ENCODE peak calls at places on chromosomes 2 and 18, in six cellular contexts. One of them, this sample, is unnamed.

GRCh38 chr18:36352384-36352783 is 54.9 kb downstream of the FHOD3 start:
- DNase-seq in colonic mucosa: no peak
- DNase-seq in brain microvascular endothelial cell: peak; percentile 90
- DNase-seq in fibroblast of the aortic adventitia: peak; percentile 89
- DNase-seq in CD8-positive, alpha-beta memory T cell: no peak
- DNase-seq in fibroblast of lung: peak; percentile 96
- DNase-seq in this sample: peak; percentile 96

GRCh38 chr2:197145471-197146056 is 165.0 kb downstream of the ANKRD44 start:
- DNase-seq in colonic mucosa: no peak
- DNase-seq in brain microvascular endothelial cell: no peak
- DNase-seq in fibroblast of the aortic adventitia: no peak
- DNase-seq in CD8-positive, alpha-beta memory T cell: no peak
- DNase-seq in fibroblast of lung: no peak
- DNase-seq in this sample: no peak

GRCh38 chr2:16148632-16149348 is 208.4 kb downstream of the MYCN start:
- DNase-seq in colonic mucosa: no peak
- DNase-seq in brain microvascular endothelial cell: no peak
- DNase-seq in fibroblast of the aortic adventitia: no peak
- DNase-seq in CD8-positive, alpha-beta memory T cell: no peak
- DNase-seq in fibroblast of lung: no peak
- DNase-seq in this sample: no peak

GRCh38 chr18:23532848-23533247 is 29.5 kb downstream of the RMC1 start:
- DNase-seq in colonic mucosa: no peak
- DNase-seq in brain microvascular endothelial cell: no peak
- DNase-seq in fibroblast of the aortic adventitia: peak; percentile 11
- DNase-seq in CD8-positive, alpha-beta memory T cell: no peak
- DNase-seq in fibroblast of lung: no peak
- DNase-seq in this sample: no peak

GRCh38 chr2:240142859-240143258 is 2.4 kb upstream of the OTOS start:
- DNase-seq in colonic mucosa: no peak
- DNase-seq in brain microvascular endothelial cell: no peak
- DNase-seq in fibroblast of the aortic adventitia: no peak
- DNase-seq in CD8-positive, alpha-beta memory T cell: no peak
- DNase-seq in fibroblast of lung: no peak
- DNase-seq in this sample: no peak

GRCh38 chr2:196592331-196592911 is 47.1 kb upstream of the CCDC150 start:
- DNase-seq in colonic mucosa: peak; percentile 20
- DNase-seq in brain microvascular endothelial cell: peak; percentile 43
- DNase-seq in fibroblast of the aortic adventitia: peak; percentile 65
- DNase-seq in CD8-positive, alpha-beta memory T cell: no peak
- DNase-seq in fibroblast of lung: peak; percentile 59
- DNase-seq in this sample: peak; percentile 40

GRCh38 chr2:127128508-127128907 is 21.6 kb upstream of the BIN1 start:
- DNase-seq in colonic mucosa: peak; percentile 68
- DNase-seq in brain microvascular endothelial cell: no peak
- DNase-seq in fibroblast of the aortic adventitia: no peak
- DNase-seq in CD8-positive, alpha-beta memory T cell: no peak
- DNase-seq in fibroblast of lung: no peak
- DNase-seq in this sample: no peak

GRCh38 chr2:68687018-68687417 is 43.6 kb downstream of the PROKR1 start:
- DNase-seq in colonic mucosa: no peak
- DNase-seq in brain microvascular endothelial cell: no peak
- DNase-seq in fibroblast of the aortic adventitia: no peak
- DNase-seq in CD8-positive, alpha-beta memory T cell: no peak
- DNase-seq in fibroblast of lung: no peak
- DNase-seq in this sample: no peak

GRCh38 chr2:198293281-198293680 is 488.9 kb downstream of the PLCL1 start:
- DNase-seq in colonic mucosa: no peak
- DNase-seq in brain microvascular endothelial cell: no peak
- DNase-seq in fibroblast of the aortic adventitia: no peak
- DNase-seq in CD8-positive, alpha-beta memory T cell: no peak
- DNase-seq in fibroblast of lung: no peak
- DNase-seq in this sample: no peak

GRCh38 chr2:73983322-73984202 is 1.1 kb upstream of the TET3 start:
- DNase-seq in colonic mucosa: peak; percentile 98
- DNase-seq in brain microvascular endothelial cell: no peak
- DNase-seq in fibroblast of the aortic adventitia: no peak
- DNase-seq in CD8-positive, alpha-beta memory T cell: no peak
- DNase-seq in fibroblast of lung: no peak
- DNase-seq in this sample: no peak

GRCh38 chr2:71948781-71949536 is 198.7 kb downstream of the CYP26B1 start:
- DNase-seq in colonic mucosa: no peak
- DNase-seq in brain microvascular endothelial cell: peak; percentile 43
- DNase-seq in fibroblast of the aortic adventitia: peak; percentile 85
- DNase-seq in CD8-positive, alpha-beta memory T cell: no peak
- DNase-seq in fibroblast of lung: peak; percentile 84
- DNase-seq in this sample: no peak

GRCh38 chr2:136441979-136442378 is 323.4 kb upstream of the THSD7B start:
- DNase-seq in colonic mucosa: no peak
- DNase-seq in brain microvascular endothelial cell: no peak
- DNase-seq in fibroblast of the aortic adventitia: no peak
- DNase-seq in CD8-positive, alpha-beta memory T cell: no peak
- DNase-seq in fibroblast of lung: no peak
- DNase-seq in this sample: no peak

GRCh38 chr2:239722760-239723448 is 302.2 kb downstream of the NDUFA10 start:
- DNase-seq in colonic mucosa: no peak
- DNase-seq in brain microvascular endothelial cell: no peak
- DNase-seq in fibroblast of the aortic adventitia: no peak
- DNase-seq in CD8-positive, alpha-beta memory T cell: no peak
- DNase-seq in fibroblast of lung: no peak
- DNase-seq in this sample: no peak

GRCh38 chr2:168044579-168044978 is 202.8 kb downstream of the STK39 start:
- DNase-seq in colonic mucosa: no peak
- DNase-seq in brain microvascular endothelial cell: no peak
- DNase-seq in fibroblast of the aortic adventitia: no peak
- DNase-seq in CD8-positive, alpha-beta memory T cell: no peak
- DNase-seq in fibroblast of lung: no peak
- DNase-seq in this sample: no peak

GRCh38 chr2:116269040-116269439 is 1545.5 kb upstream of the DDX18 start:
- DNase-seq in colonic mucosa: no peak
- DNase-seq in brain microvascular endothelial cell: no peak
- DNase-seq in fibroblast of the aortic adventitia: no peak
- DNase-seq in CD8-positive, alpha-beta memory T cell: no peak
- DNase-seq in fibroblast of lung: no peak
- DNase-seq in this sample: no peak

DNA sequence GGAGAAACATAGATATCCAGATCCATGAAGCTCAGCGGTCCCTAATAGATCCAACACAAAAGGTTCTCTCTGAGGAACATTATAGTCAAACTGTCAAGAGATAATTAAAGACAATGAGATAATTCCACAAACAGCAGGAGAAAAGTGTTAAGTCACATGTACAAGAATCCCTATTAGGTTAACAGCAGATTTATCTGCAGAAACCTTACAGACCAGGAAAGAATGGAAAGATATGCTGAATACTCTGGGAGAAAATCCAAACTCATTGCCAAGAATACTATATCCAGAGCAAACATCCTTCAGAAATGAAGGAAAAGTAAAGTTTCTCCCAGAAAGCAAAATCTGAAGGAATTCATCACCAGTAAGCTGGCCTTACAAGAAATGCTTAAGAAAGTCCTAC is 10.8 kb upstream of the KDM3A start:
- DNase-seq in colonic mucosa: no peak
- DNase-seq in brain microvascular endothelial cell: no peak
- DNase-seq in fibroblast of the aortic adventitia: no peak
- DNase-seq in CD8-positive, alpha-beta memory T cell: no peak
- DNase-seq in fibroblast of lung: no peak
- DNase-seq in this sample: no peak
- H3K4me3 ChIP-seq in colonic mucosa: no peak overlapping the region
- H3K4me3 ChIP-seq in brain microvascular endothelial cell: no peak overlapping the region
- H3K4me3 ChIP-seq in fibroblast of the aortic adventitia: no peak overlapping the region
- H3K4me3 ChIP-seq in CD8-positive, alpha-beta memory T cell: no peak overlapping the region
- H3K4me3 ChIP-seq in fibroblast of lung: no peak overlapping the region
- H3K4me3 ChIP-seq in this sample: no peak overlapping the region

GRCh38 chr2:23617817-23618216 is 232.8 kb downstream of the KLHL29 start:
- DNase-seq in colonic mucosa: no peak
- DNase-seq in brain microvascular endothelial cell: no peak
- DNase-seq in fibroblast of the aortic adventitia: peak; percentile 44
- DNase-seq in CD8-positive, alpha-beta memory T cell: no peak
- DNase-seq in fibroblast of lung: no peak
- DNase-seq in this sample: no peak
- H3K4me3 ChIP-seq in colonic mucosa: no peak overlapping the region
- H3K4me3 ChIP-seq in brain microvascular endothelial cell: no peak overlapping the region
- H3K4me3 ChIP-seq in fibroblast of the aortic adventitia: no peak overlapping the region
- H3K4me3 ChIP-seq in CD8-positive, alpha-beta memory T cell: no peak overlapping the region
- H3K4me3 ChIP-seq in fibroblast of lung: peak overlapping the region; percentile 27
- H3K4me3 ChIP-seq in this sample: no peak overlapping the region

GRCh38 chr2:225038076-225038571 is 4.1 kb downstream of the DOCK10 start:
- DNase-seq in colonic mucosa: no peak
- DNase-seq in brain microvascular endothelial cell: no peak
- DNase-seq in fibroblast of the aortic adventitia: no peak
- DNase-seq in CD8-positive, alpha-beta memory T cell: no peak
- DNase-seq in fibroblast of lung: no peak
- DNase-seq in this sample: no peak

GRCh38 chr2:225042800-225043167 is 516 bp upstream of the DOCK10 start:
- DNase-seq in colonic mucosa: no peak
- DNase-seq in brain microvascular endothelial cell: no peak
- DNase-seq in fibroblast of the aortic adventitia: no peak
- DNase-seq in CD8-positive, alpha-beta memory T cell: no peak
- DNase-seq in fibroblast of lung: no peak
- DNase-seq in this sample: no peak

GRCh38 chr2:225041210-225041870 is 928 bp downstream of the DOCK10 start:
- DNase-seq in colonic mucosa: peak; percentile 63
- DNase-seq in brain microvascular endothelial cell: peak; percentile 46
- DNase-seq in fibroblast of the aortic adventitia: peak; percentile 72
- DNase-seq in CD8-positive, alpha-beta memory T cell: peak; percentile 50
- DNase-seq in fibroblast of lung: peak; percentile 55
- DNase-seq in this sample: peak; percentile 52

GRCh38 chr2:225041871-225042799 is at the start of gene DOCK10:
- DNase-seq in colonic mucosa: peak; percentile 56
- DNase-seq in brain microvascular endothelial cell: peak; percentile 42
- DNase-seq in fibroblast of the aortic adventitia: peak; percentile 68
- DNase-seq in CD8-positive, alpha-beta memory T cell: peak; percentile 28
- DNase-seq in fibroblast of lung: peak; percentile 70
- DNase-seq in this sample: peak; percentile 46

DNA sequence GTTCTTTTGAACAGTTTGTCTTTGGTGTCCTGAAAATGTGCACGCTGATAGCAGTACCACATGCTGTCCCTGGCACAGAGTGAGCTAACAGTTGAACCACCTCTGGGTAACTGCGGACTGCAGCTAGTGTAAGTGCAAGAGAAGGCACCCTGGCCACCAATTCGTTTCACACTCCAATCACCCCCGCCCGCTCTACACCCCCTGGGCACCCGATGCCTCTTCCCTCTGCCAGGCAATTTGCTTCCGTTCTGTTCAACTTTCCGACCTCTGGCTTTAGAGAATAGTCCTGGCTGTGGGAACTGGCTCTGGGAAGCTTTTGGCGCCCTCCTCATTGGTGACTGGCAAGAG is 1.4 kb downstream of the DOCK10 start:
- DNase-seq in colonic mucosa: peak; percentile 51
- DNase-seq in brain microvascular endothelial cell: no peak
- DNase-seq in fibroblast of the aortic adventitia: no peak
- DNase-seq in CD8-positive, alpha-beta memory T cell: peak; percentile 5
- DNase-seq in fibroblast of lung: peak; percentile 13
- DNase-seq in this sample: no peak
- H3K4me3 ChIP-seq in colonic mucosa: peak overlapping the region; percentile 83
- H3K4me3 ChIP-seq in brain microvascular endothelial cell: peak overlapping the region; percentile 78
- H3K4me3 ChIP-seq in fibroblast of the aortic adventitia: peak overlapping the region; percentile 76
- H3K4me3 ChIP-seq in CD8-positive, alpha-beta memory T cell: peak overlapping the region; percentile 99
- H3K4me3 ChIP-seq in fibroblast of lung: peak overlapping the region; percentile 76
- H3K4me3 ChIP-seq in this sample: peak overlapping the region; percentile 64

DNA sequence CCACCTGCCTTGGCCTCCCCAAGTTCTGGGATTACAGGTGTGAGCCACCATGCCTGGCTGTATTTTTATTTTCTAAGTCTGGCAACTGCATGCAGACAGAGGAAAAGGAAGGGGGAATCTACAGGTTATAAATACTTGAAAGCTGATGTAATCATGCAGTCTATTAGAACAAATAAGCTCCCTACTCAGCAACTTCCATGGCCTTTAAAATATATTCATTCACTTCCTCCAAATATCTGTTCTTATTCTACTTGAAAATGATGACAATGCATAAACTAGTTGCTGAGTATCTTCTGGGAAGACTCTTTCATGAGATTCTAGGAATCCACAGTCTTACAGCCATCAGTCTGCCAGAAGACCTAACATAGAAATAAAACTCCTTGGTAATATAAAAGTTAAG is 66.9 kb upstream of the NCKAP5 start:
- DNase-seq in colonic mucosa: no peak
- DNase-seq in brain microvascular endothelial cell: no peak
- DNase-seq in fibroblast of the aortic adventitia: no peak
- DNase-seq in CD8-positive, alpha-beta memory T cell: no peak
- DNase-seq in fibroblast of lung: peak; percentile 25
- DNase-seq in this sample: no peak
- H3K4me3 ChIP-seq in colonic mucosa: no peak overlapping the region
- H3K4me3 ChIP-seq in brain microvascular endothelial cell: no peak overlapping the region
- H3K4me3 ChIP-seq in fibroblast of the aortic adventitia: no peak overlapping the region
- H3K4me3 ChIP-seq in CD8-positive, alpha-beta memory T cell: no peak overlapping the region
- H3K4me3 ChIP-seq in fibroblast of lung: no peak overlapping the region
- H3K4me3 ChIP-seq in this sample: no peak overlapping the region

DNA sequence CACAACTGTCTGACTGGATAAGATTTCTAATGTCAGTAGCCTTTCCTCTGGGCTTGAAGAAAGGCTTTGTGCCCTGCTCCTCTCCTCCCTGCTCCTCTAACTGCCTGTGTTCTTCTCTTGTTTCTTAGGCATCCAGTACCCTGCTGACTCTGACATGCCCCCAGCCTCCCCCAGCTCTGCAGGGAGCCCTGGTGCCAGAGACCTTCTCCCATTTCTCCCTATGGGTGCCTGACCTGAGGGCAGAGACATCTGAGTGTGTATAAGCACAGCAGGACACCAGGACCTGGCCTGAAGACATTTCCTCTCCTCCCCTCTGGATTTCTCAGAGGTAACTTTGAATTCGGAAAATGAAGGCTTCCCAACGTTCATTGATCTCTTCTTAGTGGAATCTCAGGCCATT is 23.6 kb downstream of the RNF144A start:
- DNase-seq in colonic mucosa: no peak
- DNase-seq in brain microvascular endothelial cell: no peak
- DNase-seq in fibroblast of the aortic adventitia: no peak
- DNase-seq in CD8-positive, alpha-beta memory T cell: no peak
- DNase-seq in fibroblast of lung: no peak
- DNase-seq in this sample: no peak
- H3K4me3 ChIP-seq in colonic mucosa: no peak overlapping the region
- H3K4me3 ChIP-seq in brain microvascular endothelial cell: no peak overlapping the region
- H3K4me3 ChIP-seq in fibroblast of the aortic adventitia: no peak overlapping the region
- H3K4me3 ChIP-seq in CD8-positive, alpha-beta memory T cell: no peak overlapping the region
- H3K4me3 ChIP-seq in fibroblast of lung: no peak overlapping the region
- H3K4me3 ChIP-seq in this sample: no peak overlapping the region

GRCh38 chr18:45828917-45829811 is 3.7 kb downstream of the SIGLEC15 start:
- DNase-seq in colonic mucosa: no peak
- DNase-seq in brain microvascular endothelial cell: no peak
- DNase-seq in fibroblast of the aortic adventitia: peak; percentile 52
- DNase-seq in CD8-positive, alpha-beta memory T cell: no peak
- DNase-seq in fibroblast of lung: no peak
- DNase-seq in this sample: no peak
- H3K4me3 ChIP-seq in colonic mucosa: no peak overlapping the region
- H3K4me3 ChIP-seq in brain microvascular endothelial cell: no peak overlapping the region
- H3K4me3 ChIP-seq in fibroblast of the aortic adventitia: no peak overlapping the region
- H3K4me3 ChIP-seq in CD8-positive, alpha-beta memory T cell: no peak overlapping the region
- H3K4me3 ChIP-seq in fibroblast of lung: no peak overlapping the region
- H3K4me3 ChIP-seq in this sample: no peak overlapping the region

GRCh38 chr2:7097353-7097895 is 180.2 kb downstream of the RNF144A start:
- DNase-seq in colonic mucosa: peak; percentile 73
- DNase-seq in brain microvascular endothelial cell: peak; percentile 34
- DNase-seq in fibroblast of the aortic adventitia: peak; percentile 60
- DNase-seq in CD8-positive, alpha-beta memory T cell: peak; percentile 64
- DNase-seq in fibroblast of lung: peak; percentile 33
- DNase-seq in this sample: peak; percentile 69
- H3K4me3 ChIP-seq in colonic mucosa: no peak overlapping the region
- H3K4me3 ChIP-seq in brain microvascular endothelial cell: no peak overlapping the region
- H3K4me3 ChIP-seq in fibroblast of the aortic adventitia: peak overlapping the region; percentile 22
- H3K4me3 ChIP-seq in CD8-positive, alpha-beta memory T cell: peak overlapping the region; percentile 57
- H3K4me3 ChIP-seq in fibroblast of lung: no peak overlapping the region
- H3K4me3 ChIP-seq in this sample: no peak overlapping the region